ENCODE peak calls at places on chromosome 6, in nine cellular contexts. D is fibroblast of lung, A is hepatocyte, X is HepG2, I is H1, N is PC-3, T is MM.1S, Q is astrocyte, E is GM23338. H is an unnamed sample.

GRCh38 chr6:140082867-140083297 is 708.4 kb upstream of the CITED2 start:
- DNase-seq in Q (peak), T (no peak), N (peak), A (no peak), D (peak), I (no peak), X (no peak), E (no peak), H (peak)

GRCh38 chr6:167050903-167051302 is 51.7 kb downstream of the CEP43 start:
- DNase-seq in N (no peak), E (no peak), Q (no peak), I (no peak), X (no peak), A (no peak), D (no peak), T (no peak), H (no peak)

GRCh38 chr6:44192428-44193041 is 24.2 kb upstream of the MYMX start:
- DNase-seq in I (no peak), Q (no peak), E (peak), D (no peak), A (no peak), N (no peak), X (no peak), T (no peak), H (no peak)

GRCh38 chr6:100099189-100100074 is 105.4 kb upstream of the MCHR2 start:
- DNase-seq in E (peak), A (peak), N (peak), X (peak), Q (no peak), I (no peak), T (peak), D (peak), H (no peak)

GRCh38 chr6:161130606-161131005 is 139.0 kb downstream of the MAP3K4 start:
- DNase-seq in E (no peak), X (no peak), A (no peak), Q (no peak), N (no peak), D (no peak), I (no peak), T (no peak), H (no peak)

GRCh38 chr6:126170875-126171489 is 168.9 kb upstream of the CENPW start:
- DNase-seq in X (peak), E (peak), I (no peak), N (peak), D (no peak), A (peak), Q (no peak), T (peak), H (peak)

GRCh38 chr6:3970097-3970496 is 108.8 kb downstream of the FAM217A start:
- DNase-seq in T (no peak), A (no peak), E (no peak), N (no peak), I (no peak), Q (no peak), D (no peak), X (no peak), H (no peak)

GRCh38 chr6:159877256-159877808 is 13.5 kb upstream of the MAS1 start:
- DNase-seq in N (no peak), E (no peak), I (no peak), T (no peak), Q (no peak), X (no peak), D (no peak), A (no peak), H (no peak)

GRCh38 chr6:64256483-64256882 is 620.9 kb downstream of the PHF3 start:
- DNase-seq in N (no peak), I (no peak), X (no peak), A (no peak), Q (no peak), D (no peak), E (no peak), T (no peak), H (no peak)

GRCh38 chr6:108116781-108117426 is 42.4 kb upstream of the OSTM1 start:
- DNase-seq in E (peak), D (no peak), I (peak), Q (no peak), A (no peak), T (no peak), X (no peak), N (no peak), H (no peak)

GRCh38 chr6:29793036-29793356 is 34.6 kb upstream of the HLA-G start:
- DNase-seq in N (no peak), Q (no peak), X (no peak), E (no peak), D (no peak), T (no peak), I (no peak), A (no peak), H (no peak)

GRCh38 chr6:27785297-27785696 is 126.9 kb downstream of the OR2B2 start:
- DNase-seq in X (no peak), I (no peak), D (no peak), N (peak), E (no peak), T (no peak), Q (no peak), A (no peak), H (no peak)

GRCh38 chr6:17318435-17319165 is 37.4 kb downstream of the RBM24 start:
- DNase-seq in X (no peak), I (no peak), A (no peak), Q (no peak), N (no peak), E (no peak), T (no peak), D (no peak), H (no peak)

GRCh38 chr6:132289761-132290160 is 111.5 kb downstream of the MOXD1 start:
- DNase-seq in D (no peak), X (no peak), N (no peak), I (no peak), T (no peak), E (peak), A (no peak), Q (no peak), H (no peak)

GRCh38 chr6:115982453-115982852 is 78.2 kb downstream of the FRK start:
- DNase-seq in A (peak), N (peak), Q (no peak), I (no peak), D (no peak), X (peak), T (no peak), E (no peak), H (peak)

GRCh38 chr6:46062312-46062711 is 46.7 kb upstream of the CLIC5 start:
- DNase-seq in I (no peak), Q (peak), X (no peak), D (peak), A (peak), T (peak), E (no peak), N (peak), H (peak)

GRCh38 chr6:154408906-154409500 is 52.4 kb upstream of the IPCEF1 start:
- DNase-seq in T (no peak), E (peak), A (no peak), N (peak), D (peak), I (no peak), Q (no peak), X (no peak), H (no peak)

GRCh38 chr6:148835920-148836441 is 89.2 kb downstream of the UST start:
- DNase-seq in D (peak), I (no peak), N (peak), A (peak), Q (peak), E (no peak), T (no peak), X (no peak), H (no peak)

GRCh38 chr6:170363255-170363654 is 56.7 kb downstream of the FAM120B start:
- DNase-seq in X (no peak), A (no peak), D (no peak), I (no peak), Q (no peak), N (no peak), T (no peak), E (no peak), H (no peak)

GRCh38 chr6:106733386-106733785 is 104.0 kb downstream of the QRSL1 start:
- DNase-seq in X (no peak), I (no peak), N (no peak), A (no peak), E (no peak), D (no peak), Q (no peak), T (no peak), H (no peak)

GRCh38 chr6:157615411-157615763 is 207.7 kb upstream of the SNX9 start:
- DNase-seq in X (no peak), Q (no peak), T (no peak), I (no peak), E (no peak), D (no peak), A (no peak), N (peak), H (no peak)

GRCh38 chr6:8343600-8343999 is 91.7 kb downstream of the SLC35B3 start:
- DNase-seq in T (no peak), X (no peak), A (no peak), D (no peak), Q (no peak), N (no peak), I (no peak), E (no peak), H (no peak)

DNA sequence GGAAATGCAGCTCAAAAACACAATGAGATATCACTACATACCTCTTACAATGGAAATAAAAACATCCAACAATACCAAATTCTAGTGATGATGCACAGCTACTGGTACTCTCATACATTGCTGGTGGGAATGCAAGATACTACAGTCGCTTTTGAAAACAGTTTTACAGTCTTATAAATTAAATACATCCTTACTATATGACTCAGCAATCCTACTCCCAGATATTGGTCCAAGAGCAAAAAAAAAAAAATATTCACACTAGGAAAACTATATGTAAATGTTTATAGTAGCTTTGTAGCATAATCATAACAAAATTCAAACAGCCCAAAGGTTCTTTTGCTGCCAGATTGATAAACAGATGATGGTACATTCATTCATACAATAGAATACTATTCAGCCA is 217.4 kb upstream of the FAM83B start:
- DNase-seq in T (no peak), Q (no peak), X (no peak), N (no peak), D (no peak), E (no peak), I (no peak), A (no peak), H (no peak)
- H3K4me2 ChIP-seq in T (no peak), Q (no peak), X (no peak), N (no peak), D (no peak), E (no peak), I (no peak), A (no peak), H (no peak)

GRCh38 chr6:152313542-152314482 is 323.4 kb downstream of the SYNE1 start:
- DNase-seq in A (peak), N (no peak), I (no peak), E (peak), T (no peak), D (peak), Q (peak), X (peak), H (peak)

GRCh38 chr6:152318278-152318677 is 318.9 kb downstream of the SYNE1 start:
- DNase-seq in A (no peak), Q (no peak), E (no peak), I (no peak), X (no peak), T (no peak), N (no peak), D (no peak), H (no peak)

GRCh38 chr6:152316024-152316423 is 321.1 kb downstream of the SYNE1 start:
- DNase-seq in I (no peak), A (no peak), N (no peak), X (no peak), Q (peak), D (peak), T (no peak), E (no peak), H (no peak)

GRCh38 chr6:152312434-152312833 is 324.7 kb downstream of the SYNE1 start:
- DNase-seq in N (no peak), Q (no peak), X (no peak), I (no peak), A (no peak), D (no peak), E (no peak), T (no peak), H (no peak)

GRCh38 chr6:152314483-152314832 is 322.7 kb downstream of the SYNE1 start:
- DNase-seq in D (no peak), T (no peak), A (no peak), N (no peak), E (no peak), X (no peak), I (no peak), Q (no peak), H (no peak)
- H3K27ac ChIP-seq in D (peak), T (no peak), A (peak), N (no peak), E (no peak), X (peak), I (no peak), Q (peak), H (no peak)

DNA sequence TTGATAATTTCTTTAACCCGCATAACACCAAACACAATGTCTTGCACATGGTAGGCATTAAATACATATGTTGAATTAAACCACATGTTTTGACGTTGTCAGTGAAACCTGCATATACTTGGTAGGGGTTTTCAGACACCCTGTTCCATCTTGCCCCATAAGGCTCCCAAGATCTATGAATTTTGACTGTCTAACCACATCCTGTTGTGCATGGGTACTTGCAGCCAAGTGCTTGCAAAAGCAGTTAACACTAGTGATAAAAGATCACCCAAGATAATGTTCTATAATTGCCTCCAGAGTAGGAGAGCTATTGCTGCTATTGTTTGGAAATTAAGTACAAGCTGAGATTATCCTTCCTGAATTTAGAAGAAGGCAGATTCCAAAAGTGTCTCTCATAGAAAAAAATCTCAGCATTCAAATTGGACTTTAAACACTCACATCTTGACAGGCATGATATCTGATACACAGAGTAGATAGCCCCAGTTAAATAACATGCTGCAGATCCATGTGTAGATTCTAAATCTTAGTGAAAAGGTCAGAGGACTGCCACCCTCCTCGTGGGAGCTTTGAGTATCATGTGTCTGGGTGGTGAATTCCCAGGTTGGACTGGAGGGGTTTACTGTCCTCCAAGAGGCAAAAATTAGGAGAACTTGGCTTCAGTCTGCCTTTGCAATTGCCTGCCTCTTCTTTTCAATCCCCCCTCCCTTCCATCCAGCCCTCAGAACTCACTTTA is 25.8 kb upstream of the CCN6 start:
- DNase-seq in X (no peak), D (peak), E (no peak), I (no peak), Q (no peak), N (no peak), A (no peak), T (peak), H (peak)
- TF ChIP-seq EZH2 in X (no peak), D (no peak), E (no peak), I (no peak), Q (no peak), N (no peak), A (no peak), T (no peak), H (no peak)

GRCh38 chr6:18339599-18339998 is 47.6 kb upstream of the RNF144B start:
- DNase-seq in E (no peak), T (no peak), N (no peak), I (no peak), D (no peak), X (no peak), A (no peak), Q (no peak), H (no peak)

GRCh38 chr6:18340781-18341551 is 46.2 kb upstream of the RNF144B start:
- DNase-seq in A (no peak), N (no peak), D (no peak), X (no peak), E (no peak), T (no peak), I (no peak), Q (no peak), H (peak)

GRCh38 chr6:18343741-18344140 is 43.4 kb upstream of the RNF144B start:
- DNase-seq in I (no peak), T (no peak), E (no peak), A (no peak), Q (peak), N (peak), D (peak), X (no peak), H (peak)

GRCh38 chr6:18342223-18342622 is 44.9 kb upstream of the RNF144B start:
- DNase-seq in E (no peak), I (no peak), Q (no peak), X (no peak), T (no peak), D (no peak), A (no peak), N (no peak), H (peak)
- H3K4me2 ChIP-seq in E (no peak), I (no peak), Q (no peak), X (no peak), T (no peak), D (no peak), A (no peak), N (no peak), H (peak)

GRCh38 chr6:55882731-55883595 is 7.6 kb upstream of the BMP5 start:
- DNase-seq in D (peak), E (no peak), N (peak), Q (peak), T (no peak), A (peak), X (no peak), I (no peak), H (peak)
- H3K27ac ChIP-seq in D (no peak), E (no peak), N (peak), Q (peak), T (no peak), A (no peak), X (no peak), I (no peak), H (no peak)

H was measured in mammary epithelial cell.